ENCODE peak calls at places on chromosomes 3 and 15, in four cellular contexts. W is central memory CD4-positive, alpha-beta T cell; V is caudate nucleus; R is heart right ventricle. I is an unnamed sample.

GRCh38 chr3:188133646-188134045 is 20.3 kb upstream of the LPP start:
- DNase-seq in W (no peak), V (no peak), R (no peak), I (no peak)

GRCh38 chr3:120299403-120299802 is 14.4 kb upstream of the GPR156 start:
- DNase-seq in W (no peak), V (no peak), R (no peak), I (no peak)

GRCh38 chr3:43259626-43260025 is 26.7 kb upstream of the SNRK start:
- DNase-seq in W (no peak), V (peak), R (no peak), I (no peak)

GRCh38 chr15:62573856-62574255 is 408.8 kb upstream of the C2CD4B start:
- DNase-seq in W (no peak), V (no peak), R (no peak), I (no peak)

GRCh38 chr3:41202834-41203345 is 3.6 kb downstream of the CTNNB1 start:
- DNase-seq in W (no peak), V (no peak), R (peak), I (no peak)

GRCh38 chr3:35321008-35321407 is 318.3 kb upstream of the ARPP21 start:
- DNase-seq in W (no peak), V (no peak), R (no peak), I (no peak)

GRCh38 chr3:78287085-78287484 is 1247.2 kb downstream of the ROBO2 start:
- DNase-seq in W (no peak), V (no peak), R (no peak), I (no peak)

GRCh38 chr15:98070132-98070531 is 109.6 kb downstream of the ARRDC4 start:
- DNase-seq in W (no peak), V (no peak), R (no peak), I (no peak)

GRCh38 chr15:95559875-95560394 is 770.6 kb upstream of the NR2F2 start:
- DNase-seq in W (no peak), V (no peak), R (no peak), I (no peak)

GRCh38 chr3:131421957-131422498 is 40.5 kb downstream of the NUDT16 start:
- DNase-seq in W (no peak), V (no peak), R (no peak), I (no peak)

GRCh38 chr3:57434041-57434440 is 110.1 kb downstream of the DNAH12 start:
- DNase-seq in W (no peak), V (no peak), R (no peak), I (no peak)

GRCh38 chr3:192133271-192133670 is 594.1 kb downstream of the FGF12 start:
- DNase-seq in W (no peak), V (no peak), R (no peak), I (no peak)

GRCh38 chr3:138308783-138309182 is 20.9 kb downstream of the NME9 start:
- DNase-seq in W (no peak), V (no peak), R (no peak), I (no peak)

I was measured in immature natural killer cell.